ENCODE peak calls at places on chromosomes 1 and 21, in six cellular contexts. F is skeletal muscle cell, A is GM06990, Q is ovary, X is GM23248, M is OCI-LY7. R is an unnamed sample.

GRCh38 chr1:174413632-174414031 is 34.1 kb upstream of the GPR52 start:
- DNase-seq in A (no peak), X (peak), M (no peak), F (no peak), Q (no peak), R (no peak)

GRCh38 chr1:94045465-94046056 is 75.4 kb downstream of the ABCA4 start:
- DNase-seq in M (no peak), Q (peak), A (no peak), X (peak), F (peak), R (peak)

GRCh38 chr1:11787251-11787803 is 18.4 kb downstream of the MTHFR start:
- DNase-seq in Q (peak), X (peak), M (no peak), F (no peak), A (no peak), R (no peak)

GRCh38 chr1:192263436-192263835 is 53.4 kb upstream of the RGS21 start:
- DNase-seq in F (peak), X (peak), A (no peak), Q (no peak), M (no peak), R (peak)

GRCh38 chr1:2391034-2391384 is 345 bp downstream of the MORN1 start:
- DNase-seq in M (peak), F (no peak), X (peak), A (no peak), Q (no peak), R (no peak)

GRCh38 chr1:63983391-63984256 is 209.8 kb downstream of the ROR1 start:
- DNase-seq in X (peak), F (no peak), A (no peak), Q (no peak), M (no peak), R (no peak)

GRCh38 chr1:78072216-78072615 is 26.4 kb downstream of the GIPC2 start:
- DNase-seq in F (no peak), A (no peak), Q (no peak), X (peak), M (no peak), R (no peak)

GRCh38 chr1:192904438-192904895 is 95.6 kb downstream of the RGS2 start:
- DNase-seq in F (peak), M (no peak), X (peak), Q (no peak), A (no peak), R (no peak)

GRCh38 chr1:217524787-217525520 is 105.9 kb downstream of the GPATCH2 start:
- DNase-seq in Q (no peak), X (peak), F (no peak), M (no peak), A (no peak), R (no peak)

GRCh38 chr21:44836666-44837471 is 19.0 kb upstream of the SUMO3 start:
- DNase-seq in A (no peak), X (peak), Q (no peak), M (no peak), F (peak), R (no peak)

GRCh38 chr1:199041173-199041914 is 402.5 kb downstream of the PTPRC start:
- DNase-seq in A (peak), Q (no peak), F (no peak), M (peak), X (no peak), R (no peak)

GRCh38 chr1:164772635-164773034 is 213.7 kb downstream of the PBX1 start:
- DNase-seq in F (peak), A (no peak), X (peak), Q (no peak), M (no peak), R (peak)

DNA sequence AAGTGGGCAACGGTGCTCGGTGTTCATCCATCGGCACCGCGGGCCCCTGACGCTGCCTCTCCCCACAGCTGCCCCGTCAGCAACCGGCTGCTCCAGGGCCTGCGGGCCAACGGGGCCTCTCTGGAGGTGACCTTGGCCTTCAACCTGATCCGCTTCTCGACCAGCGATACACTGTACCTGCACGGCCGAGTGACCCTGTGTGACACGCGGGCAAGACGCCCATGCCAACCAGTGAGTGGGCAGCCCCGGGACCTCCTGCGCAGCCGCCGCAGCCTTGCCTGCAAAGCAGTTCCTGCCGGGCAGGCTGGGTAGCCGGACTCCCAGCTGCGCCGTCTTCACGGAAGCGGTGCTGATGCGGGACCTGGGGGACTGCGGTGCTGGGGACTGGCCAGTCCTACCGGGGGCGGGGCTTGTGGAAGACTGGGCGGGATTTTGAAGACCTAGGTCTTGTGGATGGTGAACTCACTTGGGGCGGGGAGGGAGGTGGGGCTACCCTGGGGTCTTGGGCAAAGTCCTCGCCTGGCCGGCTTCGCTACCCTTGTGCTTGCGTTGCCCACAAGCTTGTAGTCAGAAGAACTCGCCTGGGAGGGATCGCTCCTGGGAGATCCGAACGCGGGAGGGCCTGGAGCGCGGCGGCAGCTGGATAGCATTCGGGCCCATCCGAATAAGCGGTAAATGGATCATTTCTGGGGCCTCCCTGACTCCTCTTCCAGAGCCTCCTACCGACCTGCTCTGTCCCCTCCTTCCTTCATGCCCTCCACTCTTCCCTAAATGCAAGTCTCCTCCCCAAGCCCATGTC is 8.8 kb upstream of the CEP85 start:
- DNase-seq in F (no peak), X (peak), M (no peak), Q (peak), A (peak), R (no peak)
- H3K4me3 ChIP-seq in F (peak), X (peak), M (no peak), Q (peak), A (peak), R (peak)

DNA sequence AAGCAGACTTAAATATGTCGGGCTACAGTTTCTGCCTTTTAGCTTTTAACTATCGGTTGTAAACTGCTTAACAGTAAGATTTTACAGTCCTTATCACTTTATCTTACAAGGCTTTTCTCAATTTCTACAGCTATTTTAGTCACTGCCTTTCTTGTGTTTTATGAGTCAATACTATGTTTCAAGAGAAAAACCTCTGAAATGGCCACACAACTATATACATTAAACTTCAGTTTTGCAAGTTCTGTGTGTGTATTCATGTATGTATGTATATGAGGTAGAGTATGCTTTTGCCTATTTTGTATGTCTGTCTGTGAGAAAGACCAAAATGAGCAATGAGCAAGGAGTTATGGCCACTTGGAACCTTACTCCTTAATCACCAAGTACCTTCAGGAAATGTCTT is 169.8 kb downstream of the SYT2 start:
- DNase-seq in F (no peak), X (peak), M (no peak), Q (no peak), A (no peak), R (no peak)
- H3K4me3 ChIP-seq in F (no peak), X (peak), M (no peak), Q (peak), A (no peak), R (no peak)

GRCh38 chr1:200706109-200706720 is 32.5 kb upstream of the CAMSAP2 start:
- DNase-seq in M (no peak), A (no peak), X (no peak), F (no peak), Q (no peak), R (no peak)

GRCh38 chr1:200710166-200710565 is 28.5 kb upstream of the CAMSAP2 start:
- DNase-seq in F (no peak), M (no peak), A (no peak), Q (no peak), X (no peak), R (no peak)

GRCh38 chr1:200707116-200707515 is 31.6 kb upstream of the CAMSAP2 start:
- DNase-seq in X (no peak), A (no peak), F (no peak), M (no peak), Q (no peak), R (no peak)

GRCh38 chr1:200708161-200708560 is 30.5 kb upstream of the CAMSAP2 start:
- DNase-seq in M (no peak), Q (no peak), F (no peak), A (no peak), X (no peak), R (no peak)

GRCh38 chr1:200708769-200709168 is 29.9 kb upstream of the CAMSAP2 start:
- DNase-seq in X (peak), Q (no peak), M (no peak), F (no peak), A (no peak), R (no peak)
- H3K4me3 ChIP-seq in X (no peak), Q (no peak), M (no peak), F (no peak), A (no peak), R (no peak)

DNA sequence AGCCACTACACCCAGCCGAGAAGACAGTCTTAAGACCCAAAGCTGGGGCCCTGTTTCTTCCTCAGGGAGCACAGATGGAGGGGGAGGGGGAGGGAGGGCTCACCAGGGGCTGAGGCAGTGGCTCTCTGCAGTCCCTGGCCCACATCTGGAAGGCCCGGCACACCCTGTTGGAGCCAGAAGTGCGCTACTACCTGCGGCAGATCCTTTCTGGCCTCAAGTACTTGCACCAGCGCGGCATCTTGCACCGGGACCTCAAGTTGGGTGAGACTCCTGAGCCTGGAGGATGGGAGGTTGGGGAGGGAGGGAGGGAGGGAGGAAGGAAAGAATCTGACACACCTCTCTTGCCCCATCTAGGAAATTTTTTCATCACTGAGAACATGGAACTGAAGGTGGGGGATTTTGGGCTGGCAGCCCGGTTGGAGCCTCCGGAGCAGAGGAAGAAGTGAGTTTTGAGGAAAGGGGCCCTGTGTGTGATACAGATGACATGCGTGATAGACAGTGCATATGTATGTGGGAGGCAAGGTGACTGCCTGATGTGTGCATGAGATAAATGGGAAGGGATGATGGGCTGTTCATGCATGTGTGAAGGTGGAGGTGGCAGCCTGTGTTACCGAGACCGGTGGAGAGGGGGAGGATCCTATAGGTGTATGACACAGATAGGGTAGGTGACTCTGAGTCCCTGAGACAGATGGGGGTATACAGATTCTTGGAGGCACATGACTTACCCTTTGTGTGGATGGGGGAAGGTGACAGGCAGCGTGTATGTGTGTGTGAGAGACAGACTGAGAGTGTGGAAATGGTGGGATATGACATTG is 1.5 kb downstream of the PLK3 start:
- DNase-seq in A (no peak), F (no peak), M (no peak), X (peak), Q (peak), R (no peak)
- H3K4me3 ChIP-seq in A (peak), F (peak), M (peak), X (peak), Q (peak), R (peak)

GRCh38 chr1:29164588-29164987 is 17.1 kb downstream of the SRSF4 start:
- DNase-seq in M (no peak), Q (no peak), F (no peak), A (no peak), X (no peak), R (no peak)
- H3K4me3 ChIP-seq in M (no peak), Q (no peak), F (no peak), A (no peak), X (no peak), R (no peak)

DNA sequence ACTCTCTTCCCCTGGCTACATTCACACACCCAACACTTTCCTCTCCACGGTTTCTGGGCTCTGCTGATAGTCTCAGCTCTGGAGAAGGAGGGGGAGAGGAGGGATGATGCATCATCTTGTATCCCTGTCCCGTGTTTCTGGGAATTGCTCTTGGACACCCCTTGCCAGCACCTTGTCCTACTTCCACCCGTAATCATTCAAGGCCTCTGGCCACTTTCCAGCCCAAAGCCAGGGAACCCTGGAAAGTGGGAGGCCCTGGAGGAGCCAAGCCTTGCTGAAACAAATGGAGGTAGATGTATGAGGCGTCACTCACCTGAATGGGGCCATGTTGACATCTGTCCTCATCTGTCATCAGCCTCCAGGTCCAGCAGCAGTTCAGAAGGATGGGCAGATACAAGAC is 4.4 kb downstream of the PLEKHO1 start:
- DNase-seq in F (no peak), Q (peak), M (no peak), X (no peak), A (no peak), R (no peak)
- H3K4me3 ChIP-seq in F (no peak), Q (no peak), M (no peak), X (no peak), A (no peak), R (no peak)

GRCh38 chr1:185732941-185733340 is 1.2 kb upstream of the HMCN1 start:
- DNase-seq in F (no peak), M (no peak), Q (no peak), A (no peak), X (no peak), R (no peak)

GRCh38 chr1:185733818-185734709 is at the start of gene HMCN1:
- DNase-seq in Q (peak), X (peak), M (no peak), A (peak), F (no peak), R (no peak)

GRCh38 chr1:185734929-185735666 is 907 bp downstream of the HMCN1 start:
- DNase-seq in F (no peak), Q (no peak), X (peak), M (no peak), A (no peak), R (no peak)

GRCh38 chr1:185731446-185731845 is 2.7 kb upstream of the HMCN1 start:
- DNase-seq in M (no peak), A (no peak), F (no peak), Q (no peak), X (no peak), R (no peak)

DNA sequence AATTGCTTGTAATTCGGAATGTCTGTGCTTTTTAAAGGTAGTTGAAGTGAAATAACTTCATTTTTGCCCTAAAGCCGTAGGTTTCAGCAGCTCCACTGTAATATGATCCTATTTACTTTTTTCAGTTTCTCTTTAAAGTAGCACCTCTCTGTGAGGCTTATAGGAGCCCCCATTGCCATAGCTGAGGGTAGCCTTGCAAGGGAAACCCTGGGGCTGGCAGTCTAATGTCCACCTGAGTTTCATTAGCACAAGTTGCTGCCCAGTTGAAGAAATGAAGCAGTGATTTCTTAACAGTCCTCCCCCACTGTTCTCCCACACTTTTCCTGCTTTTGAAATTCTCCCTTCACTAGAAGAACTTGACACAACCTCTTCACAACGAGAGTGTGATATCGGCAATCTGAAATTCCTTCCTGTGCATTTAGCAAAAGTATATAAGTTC is 1.5 kb downstream of the HMCN1 start:
- DNase-seq in X (peak), A (no peak), M (no peak), Q (no peak), F (no peak), R (no peak)
- H3K4me3 ChIP-seq in X (peak), A (peak), M (no peak), Q (peak), F (peak), R (peak)

DNA sequence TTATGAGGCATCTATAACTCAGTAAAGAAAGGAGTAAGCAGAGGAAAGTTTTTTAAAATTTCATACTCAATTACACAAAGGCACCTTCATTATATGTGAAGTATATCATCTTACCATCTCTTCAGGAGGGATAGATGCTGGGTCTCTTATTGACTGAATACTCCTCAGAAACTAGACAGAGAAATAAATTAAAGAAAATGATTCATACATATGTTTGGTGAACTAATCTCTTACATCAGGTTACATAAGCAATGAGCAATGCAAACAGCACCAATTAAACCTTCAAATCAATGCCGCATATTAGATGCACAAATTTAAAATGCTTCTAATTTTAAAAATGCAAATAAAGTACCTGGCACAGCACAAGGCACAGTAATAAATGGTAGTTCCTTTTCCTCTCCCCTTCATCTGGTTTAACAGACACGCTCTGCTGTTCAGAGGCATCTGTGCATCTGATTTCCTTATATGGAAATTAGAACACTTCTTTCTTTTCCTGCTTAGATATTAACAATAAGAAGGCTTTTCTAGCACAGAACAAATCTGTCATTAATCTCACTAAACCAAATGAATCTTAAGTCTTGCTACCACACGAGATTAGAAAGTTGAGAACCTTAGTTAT is 20.0 kb downstream of the SCYL3 start:
- DNase-seq in F (no peak), Q (no peak), A (no peak), X (peak), M (no peak), R (no peak)
- H3K4me3 ChIP-seq in F (no peak), Q (no peak), A (no peak), X (no peak), M (no peak), R (no peak)

R was measured in retinal pigment epithelial cell.